ENCODE peak calls at places on chromosome 14, in ten cellular contexts. P, E, S, I, H, L, V, A, Y and G are unnamed samples.

GRCh38 chr14:50333010-50333409 is 20.9 kb downstream of the DMAC2L start:
- DNase-seq in P (peak), E (no peak), S (no peak), I (no peak), H (no peak), L (no peak), V (no peak), A (peak), Y (no peak), G (peak)

GRCh38 chr14:95173518-95173917 is 16.2 kb upstream of the DICER1 start:
- DNase-seq in P (no peak), E (no peak), S (no peak), I (no peak), H (no peak), L (no peak), V (no peak), A (no peak), Y (no peak), G (no peak)

GRCh38 chr14:87810711-87811110 is 182.3 kb downstream of the GALC start:
- DNase-seq in P (no peak), E (no peak), S (peak), I (no peak), H (no peak), L (peak), V (no peak), A (no peak), Y (peak), G (no peak)

GRCh38 chr14:59133202-59133601 is 55.3 kb upstream of the DAAM1 start:
- DNase-seq in P (no peak), E (no peak), S (no peak), I (no peak), H (no peak), L (peak), V (no peak), A (peak), Y (peak), G (no peak)

GRCh38 chr14:36383674-36384421 is 63.4 kb upstream of the MBIP start:
- DNase-seq in P (no peak), E (no peak), S (no peak), I (peak), H (no peak), L (no peak), V (no peak), A (no peak), Y (no peak), G (peak)

GRCh38 chr14:105283899-105284298 is 16.9 kb downstream of the BRF1 start:
- DNase-seq in P (no peak), E (no peak), S (no peak), I (no peak), H (no peak), L (no peak), V (no peak), A (no peak), Y (no peak), G (no peak)

GRCh38 chr14:65287264-65288131 is 125.0 kb upstream of the FUT8 start:
- DNase-seq in P (no peak), E (peak), S (peak), I (no peak), H (no peak), L (no peak), V (no peak), A (peak), Y (no peak), G (no peak)

GRCh38 chr14:103537175-103537990 is 8.4 kb downstream of the TRMT61A start:
- DNase-seq in P (no peak), E (no peak), S (no peak), I (no peak), H (no peak), L (no peak), V (no peak), A (no peak), Y (no peak), G (no peak)

GRCh38 chr14:67776653-67777322 is 39.6 kb downstream of the ZFYVE26 start:
- DNase-seq in P (no peak), E (no peak), S (no peak), I (no peak), H (no peak), L (no peak), V (no peak), A (no peak), Y (no peak), G (no peak)

GRCh38 chr14:105880616-105881015 is 354.2 kb downstream of the TMEM121 start:
- DNase-seq in P (no peak), E (peak), S (no peak), I (peak), H (no peak), L (no peak), V (no peak), A (no peak), Y (no peak), G (no peak)

GRCh38 chr14:98507269-98507668 is 764.7 kb downstream of the BCL11B start:
- DNase-seq in P (no peak), E (no peak), S (no peak), I (no peak), H (no peak), L (no peak), V (no peak), A (peak), Y (no peak), G (no peak)

GRCh38 chr14:68544150-68544892 is 248.5 kb downstream of the ZFP36L1 start:
- DNase-seq in P (peak), E (no peak), S (no peak), I (no peak), H (no peak), L (no peak), V (no peak), A (peak), Y (no peak), G (peak)

GRCh38 chr14:20436363-20436755 is 393 bp upstream of the KLHL33 start:
- DNase-seq in P (peak), E (no peak), S (no peak), I (no peak), H (no peak), L (no peak), V (no peak), A (peak), Y (no peak), G (no peak)

GRCh38 chr14:25239170-25239569 is 189.2 kb upstream of the STXBP6 start:
- DNase-seq in P (no peak), E (no peak), S (no peak), I (no peak), H (no peak), L (no peak), V (no peak), A (no peak), Y (no peak), G (no peak)

GRCh38 chr14:25233613-25234012 is 183.7 kb upstream of the STXBP6 start:
- DNase-seq in P (no peak), E (no peak), S (no peak), I (no peak), H (no peak), L (no peak), V (no peak), A (no peak), Y (no peak), G (no peak)

GRCh38 chr14:25237845-25238244 is 187.9 kb upstream of the STXBP6 start:
- DNase-seq in P (no peak), E (no peak), S (peak), I (no peak), H (no peak), L (no peak), V (no peak), A (peak), Y (peak), G (no peak)
- TF ChIP-seq CTCF in P (no peak), E (no peak), S (peak), I (no peak), H (no peak), L (no peak), V (no peak), A (no peak), Y (peak), G (peak)

GRCh38 chr14:90381999-90382451 is 14.8 kb upstream of the CALM1 start:
- DNase-seq in P (no peak), E (peak), S (peak), I (peak), H (no peak), L (no peak), V (no peak), A (no peak), Y (no peak), G (no peak)
- H3K27ac ChIP-seq in P (peak), E (peak), S (peak), I (peak), H (peak), L (peak), V (peak), A (peak), Y (peak), G (peak)

GRCh38 chr14:34911209-34912150 is 36.3 kb upstream of the BAZ1A start:
- DNase-seq in P (peak), E (no peak), S (no peak), I (no peak), H (no peak), L (no peak), V (no peak), A (peak), Y (peak), G (no peak)

GRCh38 chr14:34912182-34912581 is 37.0 kb upstream of the BAZ1A start:
- DNase-seq in P (no peak), E (no peak), S (peak), I (no peak), H (no peak), L (no peak), V (no peak), A (no peak), Y (no peak), G (no peak)

GRCh38 chr14:34906287-34906686 is 31.1 kb upstream of the BAZ1A start:
- DNase-seq in P (no peak), E (no peak), S (no peak), I (no peak), H (no peak), L (no peak), V (no peak), A (no peak), Y (no peak), G (no peak)
- TF ChIP-seq CTCF in P (no peak), E (no peak), S (no peak), I (no peak), H (no peak), L (no peak), V (no peak), A (no peak), Y (no peak), G (no peak)

DNA sequence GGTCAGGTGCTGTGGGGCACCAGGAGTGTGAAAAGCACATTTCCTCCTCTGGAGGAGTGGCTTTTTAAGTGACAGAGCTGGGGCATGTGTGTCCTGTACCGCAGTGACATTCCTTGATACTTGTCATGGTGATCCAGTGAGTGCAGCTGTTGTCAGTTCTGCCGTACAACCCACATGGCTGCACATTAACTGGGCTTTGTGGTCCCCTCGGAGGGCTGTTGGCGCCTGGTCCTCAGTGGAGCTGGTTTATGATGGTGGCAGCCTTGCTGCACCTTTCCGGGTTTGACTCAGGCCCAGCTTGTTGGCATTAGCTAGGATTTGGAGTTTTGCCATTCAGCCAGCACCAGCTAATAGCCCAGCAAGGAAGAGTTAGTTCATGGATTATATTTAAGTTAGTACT is 77.0 kb downstream of the SLC25A47 start:
- DNase-seq in P (no peak), E (no peak), S (no peak), I (no peak), H (no peak), L (no peak), V (no peak), A (no peak), Y (no peak), G (no peak)
- H3K27ac ChIP-seq in P (no peak), E (no peak), S (no peak), I (no peak), H (peak), L (no peak), V (no peak), A (no peak), Y (no peak), G (no peak)

GRCh38 chr14:32382704-32383103 is 53.6 kb downstream of the AKAP6 start:
- DNase-seq in P (no peak), E (no peak), S (no peak), I (no peak), H (no peak), L (no peak), V (no peak), A (no peak), Y (peak), G (no peak)
- TF ChIP-seq CTCF in P (peak), E (no peak), S (peak), I (no peak), H (peak), L (peak), V (peak), A (peak), Y (peak), G (peak)

GRCh38 chr14:57254884-57255283 is 13.8 kb downstream of the EXOC5 start:
- DNase-seq in P (no peak), E (no peak), S (no peak), I (no peak), H (no peak), L (no peak), V (no peak), A (no peak), Y (no peak), G (no peak)
- H3K27ac ChIP-seq in P (no peak), E (no peak), S (no peak), I (no peak), H (no peak), L (no peak), V (peak), A (no peak), Y (no peak), G (no peak)

DNA sequence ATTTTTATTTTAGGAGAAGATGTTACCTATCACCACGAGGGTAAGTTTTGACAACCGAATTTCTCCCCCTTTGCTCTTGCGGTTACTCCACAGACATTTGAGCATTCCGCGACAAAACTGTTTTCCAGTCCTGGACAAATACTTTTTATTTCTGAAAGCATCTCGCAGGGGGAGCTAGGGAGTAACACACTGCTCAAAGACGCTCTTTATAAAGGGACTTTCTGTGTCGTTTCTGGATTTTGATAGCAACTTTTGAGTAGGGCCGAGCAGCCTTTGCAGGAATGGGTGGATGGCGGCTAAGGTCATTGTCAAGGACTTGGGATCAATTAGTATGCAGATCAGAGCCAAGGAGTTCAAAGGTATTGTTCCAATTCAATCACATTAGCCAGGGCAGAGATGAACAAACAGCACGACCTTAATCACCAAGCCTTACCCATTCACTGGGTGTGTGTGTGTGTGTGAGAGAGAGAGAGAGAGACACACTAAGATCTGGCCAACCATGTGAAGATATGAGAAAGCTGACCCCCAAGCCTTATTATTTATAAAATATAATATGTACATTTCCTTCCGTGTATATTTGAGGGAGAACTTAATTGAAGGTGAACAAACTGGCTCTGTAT is 613.6 kb downstream of the VRK1 start:
- DNase-seq in P (no peak), E (no peak), S (no peak), I (no peak), H (no peak), L (no peak), V (no peak), A (no peak), Y (no peak), G (no peak)
- TF ChIP-seq CTCF in P (no peak), E (no peak), S (peak), I (no peak), H (no peak), L (no peak), V (peak), A (no peak), Y (no peak), G (no peak)

GRCh38 chr14:46136456-46136855 is 515.1 kb downstream of the RPL10L start:
- DNase-seq in P (peak), E (no peak), S (no peak), I (no peak), H (no peak), L (no peak), V (no peak), A (no peak), Y (no peak), G (no peak)
- H3K27ac ChIP-seq in P (no peak), E (no peak), S (no peak), I (no peak), H (no peak), L (no peak), V (no peak), A (no peak), Y (no peak), G (no peak)

DNA sequence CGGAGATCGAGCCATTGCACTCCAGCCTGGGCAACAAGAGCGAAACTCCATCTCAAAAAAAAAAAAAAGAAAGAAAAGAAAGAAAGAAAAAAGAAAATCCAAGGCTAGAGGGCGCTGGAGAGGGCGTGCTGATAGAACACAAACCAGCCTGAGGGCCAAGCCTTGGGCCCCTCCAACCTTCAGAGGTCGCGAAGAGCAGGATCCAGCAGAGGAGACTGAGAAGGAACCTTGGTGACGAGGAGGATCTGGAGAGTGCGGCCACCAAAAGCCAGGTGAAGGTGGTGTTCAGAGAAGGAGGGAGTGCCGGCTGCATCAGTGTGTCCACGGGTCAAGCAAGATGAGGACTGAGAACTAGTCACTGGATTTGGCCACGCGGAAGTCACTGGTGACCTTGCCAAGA is 4.1 kb upstream of the DYNC1H1 start:
- DNase-seq in P (no peak), E (no peak), S (peak), I (no peak), H (no peak), L (peak), V (no peak), A (no peak), Y (peak), G (no peak)
- TF ChIP-seq CTCF in P (peak), E (no peak), S (peak), I (no peak), H (peak), L (peak), V (peak), A (peak), Y (peak), G (peak)